ENCODE peak calls at places on chromosomes 6 and 20, in seven cellular contexts. U, Z, T, O, M, A and F are unnamed samples.

GRCh38 chr6:170135461-170135820 is 155.4 kb downstream of the DLL1 start:
- DNase-seq in U (no peak), M (no peak), O (no peak), Z (no peak), A (no peak), T (no peak), F (no peak)

GRCh38 chr6:52691718-52692117 is 20.8 kb downstream of the TMEM14A start:
- DNase-seq in A (no peak), M (no peak), U (no peak), O (no peak), Z (no peak), T (no peak), F (no peak)

GRCh38 chr6:166007349-166008263 is 160.0 kb downstream of the TBXT start:
- DNase-seq in M (peak), A (no peak), O (peak), U (peak), Z (no peak), T (no peak), F (no peak)

GRCh38 chr20:38700146-38700545 is 24.1 kb upstream of the SLC32A1 start:
- DNase-seq in T (no peak), M (no peak), Z (no peak), U (no peak), O (no peak), A (no peak), F (no peak)

GRCh38 chr6:127641905-127642304 is 64.9 kb downstream of the C6orf58 start:
- DNase-seq in U (no peak), T (no peak), A (peak), M (peak), O (peak), Z (no peak), F (no peak)

GRCh38 chr6:6058054-6058444 is 51.3 kb upstream of the NRN1 start:
- DNase-seq in O (no peak), M (peak), U (no peak), A (no peak), Z (no peak), T (no peak), F (no peak)

GRCh38 chr20:33285861-33286495 is 3.0 kb downstream of the BPIFB1 start:
- DNase-seq in M (no peak), U (no peak), T (no peak), O (no peak), A (no peak), Z (no peak), F (no peak)

GRCh38 chr6:169288591-169288990 is 34.9 kb upstream of the THBS2 start:
- DNase-seq in O (no peak), A (no peak), T (no peak), M (no peak), U (peak), Z (no peak), F (no peak)

GRCh38 chr6:154595538-154595937 is 85.1 kb upstream of the CNKSR3 start:
- DNase-seq in Z (no peak), A (no peak), T (no peak), M (no peak), O (no peak), U (no peak), F (no peak)

GRCh38 chr6:49764571-49765236 is 20.5 kb upstream of the CRISP3 start:
- DNase-seq in A (peak), M (no peak), Z (no peak), O (no peak), T (no peak), U (no peak), F (no peak)

GRCh38 chr6:9766240-9766915 is 648.5 kb downstream of the TFAP2A start:
- DNase-seq in M (no peak), Z (no peak), O (peak), T (no peak), U (no peak), A (no peak), F (no peak)

GRCh38 chr6:52426667-52427066 is 6.5 kb downstream of the EFHC1 start:
- DNase-seq in O (no peak), A (no peak), Z (no peak), T (no peak), M (no peak), U (no peak), F (no peak)

GRCh38 chr6:12483712-12484111 is 193.6 kb downstream of the EDN1 start:
- DNase-seq in O (no peak), U (no peak), A (no peak), Z (no peak), T (no peak), M (no peak), F (no peak)

GRCh38 chr6:116969211-116969863 is 92.3 kb downstream of the RFX6 start:
- DNase-seq in T (no peak), U (no peak), A (peak), O (no peak), Z (no peak), M (peak), F (peak)

GRCh38 chr20:4243071-4243470 is 227.7 kb upstream of the RNF24 start:
- DNase-seq in M (peak), Z (no peak), A (no peak), U (no peak), T (no peak), O (peak), F (no peak)

GRCh38 chr6:53359088-53359842 is 10.5 kb upstream of the ELOVL5 start:
- DNase-seq in Z (peak), U (peak), M (peak), A (peak), O (peak), T (peak), F (peak)